ENCODE peak calls at places on chromosomes 2 and 18, in seven cellular contexts. J is hypothalamus; U is CD8-positive, alpha-beta T cell; O is activated CD4-positive, alpha-beta T cell treated with anti-CD3 and anti-CD28 coated beads, Interleukin-2, amount 10 ng/mL, durations not matched to agents 7 days and 5 days; Z is H54; M is thyroid gland; L is memory B cell. T is an unnamed sample.

GRCh38 chr2:201888476-201888875 is 82.1 kb downstream of the CDK15 start:
- DNase-seq in J (no peak), U (no peak), O (no peak), Z (no peak), M (no peak), L (no peak), T (no peak)

GRCh38 chr2:240437181-240437860 is 1.9 kb downstream of the GPC1 start:
- DNase-seq in J (no peak), U (no peak), O (no peak), Z (no peak), M (no peak), L (no peak), T (no peak)

GRCh38 chr2:178392215-178392614 is 58.8 kb downstream of the PRKRA start:
- DNase-seq in J (no peak), U (no peak), O (no peak), Z (no peak), M (peak; percentile 7), L (no peak), T (no peak)

GRCh38 chr2:121696410-121696930 is 40.2 kb downstream of the NIFK start:
- DNase-seq in J (no peak), U (no peak), O (no peak), Z (no peak), M (no peak), L (no peak), T (no peak)

GRCh38 chr18:9928646-9929259 is 14.9 kb downstream of the VAPA start:
- DNase-seq in J (no peak), U (no peak), O (no peak), Z (no peak), M (no peak), L (no peak), T (no peak)

GRCh38 chr2:181430406-181431199 is 26.6 kb upstream of the ITGA4 start:
- DNase-seq in J (no peak), U (no peak), O (peak; percentile 17), Z (no peak), M (no peak), L (peak; percentile 48), T (peak; percentile 62)

GRCh38 chr2:207766697-207767460 is 2.8 kb downstream of the FZD5 start:
- DNase-seq in J (no peak), U (no peak), O (no peak), Z (no peak), M (peak; percentile 41), L (no peak), T (no peak)

GRCh38 chr2:885230-886071 is 65.2 kb upstream of the SNTG2 start:
- DNase-seq in J (no peak), U (peak; percentile 23), O (no peak), Z (no peak), M (no peak), L (no peak), T (no peak)

GRCh38 chr2:10332402-10333246 is 29.9 kb downstream of the HPCAL1 start:
- DNase-seq in J (no peak), U (no peak), O (no peak), Z (no peak), M (peak; percentile 9), L (no peak), T (no peak)

GRCh38 chr2:223669453-223670225 is 67.5 kb upstream of the SCG2 start:
- DNase-seq in J (no peak), U (no peak), O (no peak), Z (no peak), M (no peak), L (no peak), T (no peak)

GRCh38 chr2:62265116-62265515 is 69.2 kb downstream of the B3GNT2 start:
- DNase-seq in J (no peak), U (peak; percentile 5), O (no peak), Z (no peak), M (no peak), L (no peak), T (no peak)

GRCh38 chr2:120436885-120437603 is 91.1 kb downstream of the INHBB start:
- DNase-seq in J (no peak), U (no peak), O (peak; percentile 19), Z (peak; percentile 79), M (peak; percentile 21), L (no peak), T (peak; percentile 6)

GRCh38 chr2:42795871-42796301 is 3.5 kb upstream of the HAAO start:
- DNase-seq in J (no peak), U (no peak), O (no peak), Z (no peak), M (no peak), L (no peak), T (no peak)

GRCh38 chr2:10222-10875 is 36.0 kb downstream of the FAM110C start:
- DNase-seq in J (no peak), U (no peak), O (no peak), Z (no peak), M (no peak), L (no peak), T (no peak)

T was measured in DND-41.